ENCODE peak calls at places on chromosomes 3 and 15, in nine cellular contexts. S is stimulated activated CD8-positive, alpha-beta memory T cell treated with anti-CD3 and anti-CD28 coated beads, Interleukin-12 subunit alpha, Interleukin-12 subunit beta, amount 100 ng/mL, for 1 hour; K is stimulated activated naive CD4-positive, alpha-beta T cell; E is activated CD8-positive, alpha-beta memory T cell treated with anti-CD3 and anti-CD28 coated beads, Interleukin-2, amount 50 U/mL, for 4 hours; Y is astrocyte of the spinal cord; P is central memory CD4-positive, alpha-beta T cell; M is NCI-H1930; C is Kasumi-1; F is H7. V is an unnamed sample.

GRCh38 chr15:40942865-40943264 is 10.4 kb upstream of the CHAC1 start:
- DNase-seq in C (no peak), S (no peak), Y (no peak), M (no peak), E (no peak), P (no peak), F (no peak), K (no peak), V (no peak)

GRCh38 chr3:29057326-29057725 is 223.5 kb upstream of the RBMS3 start:
- DNase-seq in F (peak), M (no peak), K (no peak), S (no peak), P (no peak), E (no peak), Y (peak), C (no peak), V (no peak)

GRCh38 chr3:183826448-183826847 is 1.1 kb upstream of the MAP6D1 start:
- DNase-seq in Y (no peak), M (no peak), S (no peak), E (no peak), C (no peak), P (no peak), F (peak), K (no peak), V (no peak)

GRCh38 chr3:129855454-129856419 is 37.8 kb downstream of the TMCC1 start:
- DNase-seq in C (peak), S (no peak), Y (peak), F (no peak), P (no peak), M (no peak), E (no peak), K (no peak), V (no peak)

GRCh38 chr3:79632842-79633241 is 135.0 kb downstream of the ROBO1 start:
- DNase-seq in K (no peak), M (no peak), C (no peak), Y (no peak), P (no peak), F (no peak), S (no peak), E (no peak), V (no peak)

GRCh38 chr3:18111702-18112311 is 313.3 kb downstream of the SATB1 start:
- DNase-seq in F (peak), K (no peak), S (no peak), C (peak), M (peak), Y (peak), P (no peak), E (no peak), V (no peak)

GRCh38 chr15:71089801-71090200 is 25.5 kb upstream of the THSD4 start:
- DNase-seq in E (no peak), F (no peak), S (no peak), C (no peak), P (no peak), Y (no peak), M (no peak), K (no peak), V (no peak)

GRCh38 chr3:171384101-171384891 is 75.9 kb downstream of the TNIK start:
- DNase-seq in F (no peak), S (no peak), C (no peak), M (no peak), E (no peak), Y (no peak), K (no peak), P (no peak), V (no peak)

GRCh38 chr3:104909721-104910120 is 457.0 kb upstream of the ALCAM start:
- DNase-seq in M (no peak), F (no peak), C (no peak), S (no peak), K (no peak), E (no peak), P (no peak), Y (peak), V (no peak)

GRCh38 chr3:155192957-155193746 is 100.3 kb downstream of the STRIT1 start:
- DNase-seq in E (no peak), K (no peak), M (no peak), P (no peak), Y (no peak), C (no peak), S (no peak), F (no peak), V (no peak)

GRCh38 chr3:72766866-72767265 is 81.4 kb downstream of the SHQ1 start:
- DNase-seq in C (no peak), P (no peak), F (no peak), E (no peak), Y (no peak), K (no peak), S (no peak), M (no peak), V (no peak)

GRCh38 chr15:78370013-78370412 is 29.9 kb downstream of the CRABP1 start:
- DNase-seq in P (no peak), S (no peak), C (no peak), E (no peak), F (no peak), M (no peak), Y (no peak), K (no peak), V (no peak)

GRCh38 chr3:163779396-163780344 is 1298.6 kb downstream of the SI start:
- DNase-seq in Y (no peak), K (no peak), P (no peak), M (no peak), S (no peak), F (peak), E (no peak), C (no peak), V (no peak)

GRCh38 chr3:113685956-113686721 is 10.3 kb downstream of the USF3 start:
- DNase-seq in P (no peak), S (no peak), E (no peak), C (peak), F (no peak), K (no peak), Y (peak), M (no peak), V (no peak)

GRCh38 chr15:67707520-67708283 is 117.6 kb upstream of the SKOR1 start:
- DNase-seq in C (no peak), Y (no peak), E (no peak), F (peak), M (no peak), K (no peak), P (no peak), S (no peak), V (no peak)

V was measured in CD4-positive, alpha-beta memory T cell.